ENCODE peak calls at places on chromosomes 12 and 14, in five cellular contexts. U is naive thymus-derived CD8-positive, alpha-beta T cell; B is K562; W is midbrain; Y is lower lobe of right lung. Z is an unnamed sample.

GRCh38 chr12:14187966-14188365 is 177.5 kb upstream of the ATF7IP start:
- DNase-seq in U (no peak), B (no peak), W (no peak), Y (no peak), Z (no peak)

GRCh38 chr14:72476657-72477499 is 417.0 kb downstream of the DPF3 start:
- DNase-seq in U (peak), B (no peak), W (no peak), Y (no peak), Z (no peak)

GRCh38 chr14:50344116-50344775 is 32.1 kb downstream of the DMAC2L start:
- DNase-seq in U (peak), B (no peak), W (no peak), Y (no peak), Z (no peak)

GRCh38 chr12:3438401-3438800 is 52.6 kb upstream of the PRMT8 start:
- DNase-seq in U (no peak), B (no peak), W (no peak), Y (no peak), Z (no peak)

GRCh38 chr14:105527381-105528196 is 1.2 kb downstream of the TMEM121 start:
- DNase-seq in U (no peak), B (no peak), W (peak), Y (no peak), Z (peak)

GRCh38 chr12:19243577-19243976 is 114.0 kb downstream of the PLEKHA5 start:
- DNase-seq in U (no peak), B (no peak), W (no peak), Y (no peak), Z (no peak)

GRCh38 chr12:103852498-103852992 is 11.5 kb upstream of the NT5DC3 start:
- DNase-seq in U (no peak), B (no peak), W (no peak), Y (no peak), Z (no peak)

GRCh38 chr12:92927055-92927435 is 2.0 kb downstream of the EEA1 start:
- DNase-seq in U (peak), B (no peak), W (peak), Y (no peak), Z (no peak)

GRCh38 chr12:113136128-113136989 is 798 bp upstream of the RASAL1 start:
- DNase-seq in U (peak), B (no peak), W (peak), Y (peak), Z (no peak)